ENCODE peak calls at places on chromosomes 4 and X, in nine cellular contexts. Y, M, V, D, C, S, R, Q and B are unnamed samples.

GRCh38 chrX:49037883-49038475 is 5.2 kb downstream of the TFE3 start:
- DNase-seq in Y (no peak), M (no peak), V (peak; percentile 18), D (peak; percentile 34), C (no peak), S (no peak), R (no peak), Q (no peak), B (no peak)

GRCh38 chrX:101265869-101266428 is 25.2 kb downstream of the TAF7L start:
- DNase-seq in Y (peak; percentile 75), M (no peak), V (peak; percentile 66), D (peak; percentile 57), C (no peak), S (no peak), R (no peak), Q (no peak), B (no peak)

GRCh38 chr4:83219344-83219990 is 65.1 kb downstream of the COQ2 start:
- DNase-seq in Y (no peak), M (no peak), V (no peak), D (peak; percentile 80), C (peak; percentile 52), S (no peak), R (no peak), Q (no peak), B (no peak)

GRCh38 chr4:147479817-147480216 is 1.1 kb upstream of the EDNRA start:
- DNase-seq in Y (peak; percentile 88), M (no peak), V (peak; percentile 82), D (peak; percentile 73), C (no peak), S (peak; percentile 20), R (no peak), Q (peak; percentile 22), B (peak; percentile 78)

GRCh38 chrX:140500427-140500826 is 4.4 kb downstream of the SOX3 start:
- DNase-seq in Y (no peak), M (peak; percentile 48), V (no peak), D (no peak), C (no peak), S (no peak), R (no peak), Q (no peak), B (no peak)

GRCh38 chr4:40196724-40197281 is at the start of gene RHOH:
- DNase-seq in Y (no peak), M (peak; percentile 61), V (no peak), D (no peak), C (no peak), S (no peak), R (no peak), Q (no peak), B (no peak)

GRCh38 chr4:1451752-1452122 is 45.5 kb upstream of the NKX1-1 start:
- DNase-seq in Y (no peak), M (no peak), V (no peak), D (no peak), C (peak; percentile 7), S (no peak), R (peak; percentile 5), Q (no peak), B (no peak)

GRCh38 chr4:87932718-87933136 is 42.8 kb upstream of the SPP1 start:
- DNase-seq in Y (no peak), M (peak; percentile 74), V (no peak), D (no peak), C (no peak), S (no peak), R (no peak), Q (no peak), B (no peak)

GRCh38 chr4:64539234-64539849 is 130.1 kb upstream of the TECRL start:
- DNase-seq in Y (peak; percentile 62), M (peak; percentile 76), V (peak; percentile 68), D (peak; percentile 58), C (no peak), S (peak; percentile 12), R (peak; percentile 50), Q (peak; percentile 12), B (peak; percentile 57)

GRCh38 chrX:118603981-118604380 is 108.4 kb downstream of the DOCK11 start:
- DNase-seq in Y (peak; percentile 52), M (peak; percentile 79), V (peak; percentile 55), D (peak; percentile 51), C (no peak), S (peak; percentile 14), R (peak; percentile 44), Q (no peak), B (peak; percentile 39)

GRCh38 chr4:61320154-61320553 is 120.0 kb downstream of the ADGRL3 start:
- DNase-seq in Y (no peak), M (no peak), V (peak; percentile 25), D (no peak), C (no peak), S (no peak), R (no peak), Q (no peak), B (no peak)

GRCh38 chr4:99784836-99785235 is 31.8 kb upstream of the DAPP1 start:
- DNase-seq in Y (no peak), M (no peak), V (no peak), D (no peak), C (no peak), S (no peak), R (no peak), Q (no peak), B (no peak)

GRCh38 chr4:2932561-2932950 is 30.6 kb downstream of the NOP14 start:
- DNase-seq in Y (no peak), M (no peak), V (no peak), D (no peak), C (peak; percentile 47), S (no peak), R (no peak), Q (no peak), B (no peak)

GRCh38 chrX:51420610-51421009 is 75.8 kb downstream of the NUDT11 start:
- DNase-seq in Y (peak; percentile 23), M (no peak), V (peak; percentile 47), D (peak; percentile 40), C (no peak), S (no peak), R (peak; percentile 40), Q (no peak), B (peak; percentile 35)

GRCh38 chr4:37873383-37873782 is 17.5 kb upstream of the TBC1D1 start:
- DNase-seq in Y (peak; percentile 27), M (no peak), V (peak; percentile 73), D (peak; percentile 13), C (no peak), S (no peak), R (no peak), Q (no peak), B (peak; percentile 32)

GRCh38 chrX:104156630-104157529 is at the start of gene SLC25A53:
- DNase-seq in Y (peak; percentile 67), M (peak; percentile 91), V (peak; percentile 82), D (peak; percentile 74), C (peak; percentile 74), S (peak; percentile 64), R (peak; percentile 67), Q (peak; percentile 66), B (peak; percentile 35)

GRCh38 chr4:19074061-19074460 is 1052.5 kb upstream of the LCORL start:
- DNase-seq in Y (no peak), M (no peak), V (no peak), D (no peak), C (no peak), S (no peak), R (no peak), Q (no peak), B (no peak)

DNA sequence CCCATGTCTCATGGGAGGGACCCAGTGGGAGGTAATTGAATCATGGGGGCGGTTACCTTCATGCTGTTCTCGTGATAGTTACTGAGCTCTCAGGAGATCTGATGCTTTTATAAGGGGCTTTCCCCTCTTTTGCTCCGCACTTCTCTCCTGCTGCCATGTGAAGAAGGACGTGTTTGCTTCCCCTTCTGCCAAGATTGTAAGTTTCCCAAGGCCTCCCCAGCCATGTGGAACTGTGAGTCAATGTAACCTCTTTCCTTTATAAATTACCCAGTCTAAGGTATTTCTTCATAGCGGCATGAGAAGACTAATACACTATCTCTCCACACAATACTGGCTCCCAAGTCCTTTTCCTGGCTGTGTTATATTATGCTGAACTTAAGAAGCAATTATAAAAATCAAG is 110.7 kb downstream of the AFAP1 start:
- DNase-seq in Y (peak; percentile 91), M (no peak), V (peak; percentile 82), D (peak; percentile 76), C (no peak), S (no peak), R (no peak), Q (no peak), B (no peak)
- H3K4me3 ChIP-seq in Y (no peak overlapping the region), M (no peak overlapping the region), V (no peak overlapping the region), D (no peak overlapping the region), C (no peak overlapping the region), S (no peak overlapping the region), R (no peak overlapping the region), Q (no peak overlapping the region), B (no peak overlapping the region)

DNA sequence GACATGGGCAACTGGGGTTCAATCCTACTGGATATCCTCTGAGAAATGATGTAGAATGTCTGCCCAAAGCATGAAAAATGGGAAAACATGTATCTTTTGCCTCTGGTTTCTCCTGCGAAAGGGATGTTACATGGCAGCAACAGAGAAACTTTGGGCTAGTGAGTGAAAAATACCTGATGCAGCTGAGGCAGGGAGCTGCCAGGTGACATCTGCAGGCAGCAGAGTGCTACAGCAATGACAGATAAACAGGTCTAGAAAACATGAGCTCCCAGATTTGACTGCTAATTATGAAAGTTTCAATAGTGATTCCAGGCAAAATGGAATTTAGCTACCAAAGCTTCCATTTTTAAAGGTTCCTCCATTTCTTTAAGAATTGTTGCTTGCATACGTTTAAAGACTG is 4.8 kb upstream of the CXCL1 start:
- DNase-seq in Y (no peak), M (peak; percentile 63), V (peak; percentile 19), D (no peak), C (no peak), S (no peak), R (no peak), Q (no peak), B (no peak)
- TF ChIP-seq CTCF in Y (peak; percentile 75), M (peak; percentile 79), V (peak; percentile 48), D (peak; percentile 22), C (no peak), S (no peak), R (peak; percentile 29), Q (peak; percentile 39), B (peak; percentile 59)

DNA sequence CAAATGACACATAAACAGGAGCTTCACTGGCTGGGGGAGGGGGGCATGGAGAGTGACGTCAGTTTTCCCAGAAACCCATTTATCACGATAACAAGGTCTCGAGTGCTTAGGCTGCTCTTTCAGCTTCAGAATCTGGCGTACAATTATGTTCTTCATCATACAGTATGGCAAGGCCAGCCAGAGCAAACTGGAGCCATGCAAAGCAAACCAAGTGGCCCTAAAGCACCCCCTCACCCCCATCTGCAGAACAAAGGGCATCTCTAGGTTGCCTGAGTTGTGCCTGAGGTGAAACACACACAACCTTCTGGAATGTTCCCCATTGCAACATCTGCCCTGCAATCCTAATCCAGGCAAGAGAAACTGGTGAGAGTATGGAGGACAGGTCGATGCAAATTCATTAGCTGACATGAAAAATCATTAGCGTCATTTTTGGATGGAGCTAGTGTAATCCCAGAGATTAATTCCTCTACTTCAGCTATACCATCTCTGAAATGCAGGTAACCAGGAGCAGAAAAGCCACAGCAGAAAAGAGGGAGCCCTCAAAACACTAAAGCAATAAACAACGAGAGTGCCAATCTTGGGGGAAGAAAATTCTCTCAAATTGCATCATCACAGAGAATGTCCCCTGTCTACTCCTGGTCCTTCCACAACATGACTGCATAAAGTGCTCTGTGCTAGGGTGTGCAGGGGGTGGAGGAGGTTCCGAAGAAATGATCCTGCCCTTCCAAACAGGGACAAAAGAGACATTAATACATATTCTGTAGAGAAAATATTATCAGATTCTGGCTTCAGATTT is 1.8 kb downstream of the SEPTIN6 start:
- DNase-seq in Y (peak; percentile 17), M (no peak), V (no peak), D (peak; percentile 59), C (no peak), S (no peak), R (peak; percentile 34), Q (no peak), B (no peak)
- H3K4me3 ChIP-seq in Y (no peak overlapping the region), M (peak overlapping the region; percentile 82), V (no peak overlapping the region), D (peak overlapping the region; percentile 68), C (no peak overlapping the region), S (no peak overlapping the region), R (peak overlapping the region; percentile 62), Q (no peak overlapping the region), B (no peak overlapping the region)

GRCh38 chr4:141860974-141861373 is 224.6 kb downstream of the IL15 start:
- DNase-seq in Y (no peak), M (no peak), V (no peak), D (no peak), C (no peak), S (no peak), R (no peak), Q (no peak), B (no peak)
- TF ChIP-seq CTCF in Y (no peak), M (peak; percentile 67), V (no peak), D (no peak), C (no peak), S (no peak), R (no peak), Q (no peak), B (no peak)